ENCODE peak calls at places on chromosome 6, in ten cellular contexts. J, H, X, M, G, N, Q, D, A and W are unnamed samples.
A peak's percentile ranks its signal among the peaks of the same experiment; 100 is the strongest.

GRCh38 chr6:29516108-29516507 is 28.4 kb upstream of the MAS1L start:
- DNase-seq in J (peak; percentile 7), X (peak; percentile 42), A (no peak), M (peak; percentile 70), N (peak; percentile 66), H (no peak), G (peak; percentile 9), Q (no peak), D (peak; percentile 93), W (no peak)

GRCh38 chr6:73854998-73855718 is 159.2 kb downstream of the CD109 start:
- DNase-seq in X (no peak), Q (no peak), A (no peak), H (no peak), D (peak; percentile 67), M (peak; percentile 49), J (no peak), N (no peak), G (no peak), W (no peak)

GRCh38 chr6:10248378-10248843 is 166.5 kb downstream of the TFAP2A start:
- DNase-seq in D (peak; percentile 91), N (no peak), H (no peak), X (no peak), M (no peak), J (no peak), A (no peak), Q (no peak), G (no peak), W (no peak)

GRCh38 chr6:351011-351866 is 40.3 kb upstream of the IRF4 start:
- DNase-seq in G (no peak), D (no peak), X (no peak), H (peak; percentile 9), Q (no peak), A (no peak), M (no peak), N (no peak), J (no peak), W (no peak)

GRCh38 chr6:100880149-100880900 is 804 bp downstream of the ASCC3 start:
- DNase-seq in D (peak; percentile 47), M (peak; percentile 4), H (no peak), A (no peak), G (no peak), N (no peak), J (no peak), Q (no peak), X (no peak), W (no peak)

GRCh38 chr6:136463796-136464542 is 86.3 kb downstream of the MAP7 start:
- DNase-seq in X (no peak), H (no peak), J (no peak), D (no peak), Q (no peak), N (no peak), A (no peak), G (no peak), M (no peak), W (no peak)

GRCh38 chr6:107656883-107657282 is 167.0 kb downstream of the SOBP start:
- DNase-seq in A (no peak), H (no peak), X (no peak), Q (no peak), J (no peak), G (no peak), M (no peak), D (no peak), N (no peak), W (no peak)

GRCh38 chr6:140062042-140063041 is 687.9 kb upstream of the CITED2 start:
- DNase-seq in M (no peak), D (peak; percentile 98), J (no peak), N (no peak), A (no peak), G (no peak), X (no peak), Q (no peak), H (peak; percentile 30), W (no peak)

GRCh38 chr6:53412316-53412715 is 63.6 kb upstream of the ELOVL5 start:
- DNase-seq in J (no peak), N (no peak), Q (no peak), A (no peak), H (no peak), X (no peak), M (no peak), D (no peak), G (no peak), W (no peak)

GRCh38 chr6:5246870-5247161 is 13.9 kb downstream of the LYRM4 start:
- DNase-seq in M (no peak), Q (no peak), H (no peak), A (no peak), D (no peak), J (no peak), G (no peak), N (no peak), X (no peak), W (no peak)

GRCh38 chr6:169070506-169071176 is 183.0 kb downstream of the THBS2 start:
- DNase-seq in Q (no peak), N (peak; percentile 93), X (no peak), H (peak; percentile 61), G (no peak), D (peak; percentile 100), J (no peak), M (no peak), A (no peak), W (no peak)

GRCh38 chr6:151665329-151665728 is 142.2 kb upstream of the ESR1 start:
- DNase-seq in Q (no peak), D (no peak), X (no peak), M (no peak), G (no peak), J (no peak), H (no peak), N (no peak), A (no peak), W (no peak)

GRCh38 chr6:118577972-118578371 is 29.9 kb downstream of the PLN start:
- DNase-seq in H (no peak), J (no peak), M (no peak), N (no peak), Q (no peak), D (no peak), G (no peak), X (no peak), A (no peak), W (no peak)

GRCh38 chr6:132768051-132768517 is 10.4 kb upstream of the VNN2 start:
- DNase-seq in Q (no peak), M (peak; percentile 64), N (peak; percentile 79), J (no peak), X (peak; percentile 54), A (no peak), G (no peak), H (peak; percentile 7), D (peak; percentile 58), W (peak; percentile 34)

GRCh38 chr6:18323935-18324707 is 59.8 kb upstream of the DEK start:
- DNase-seq in G (no peak), M (peak; percentile 25), A (no peak), Q (no peak), X (no peak), D (peak; percentile 74), H (no peak), J (no peak), N (no peak), W (peak; percentile 51)

GRCh38 chr6:12538881-12539357 is 177.6 kb upstream of the PHACTR1 start:
- DNase-seq in X (no peak), A (no peak), D (peak; percentile 100), M (no peak), Q (no peak), J (no peak), H (peak; percentile 25), N (no peak), G (no peak), W (no peak)

GRCh38 chr6:43913388-43914271 is 143.6 kb downstream of the VEGFA start:
- DNase-seq in M (no peak), N (no peak), D (no peak), X (no peak), A (no peak), J (no peak), G (no peak), H (no peak), Q (no peak), W (no peak)

GRCh38 chr6:35084511-35085203 is 56.5 kb downstream of the TCP11 start:
- DNase-seq in G (no peak), Q (no peak), N (peak; percentile 43), X (no peak), M (no peak), A (no peak), H (no peak), J (no peak), D (no peak), W (no peak)

GRCh38 chr6:111625511-111626331 is 20.0 kb upstream of the TRAF3IP2 start:
- DNase-seq in D (peak; percentile 71), X (no peak), J (no peak), N (no peak), Q (no peak), M (no peak), A (no peak), G (no peak), H (peak; percentile 42), W (no peak)

GRCh38 chr6:168928012-168928411 is 325.6 kb downstream of the THBS2 start:
- DNase-seq in J (no peak), D (no peak), M (no peak), G (no peak), H (no peak), Q (no peak), X (no peak), A (no peak), N (no peak), W (no peak)

GRCh38 chr6:134446228-134446848 is 128.4 kb upstream of the SGK1 start:
- DNase-seq in X (no peak), A (no peak), M (no peak), N (no peak), Q (no peak), G (no peak), J (no peak), D (no peak), H (no peak), W (no peak)

GRCh38 chr6:75855047-75855446 is 106.0 kb downstream of the MYO6 start:
- DNase-seq in A (no peak), H (no peak), G (no peak), X (no peak), Q (no peak), J (no peak), N (no peak), M (peak; percentile 14), D (peak; percentile 80), W (no peak)

GRCh38 chr6:53513519-53513966 is 31.4 kb downstream of the GCLC start:
- DNase-seq in X (no peak), Q (no peak), N (no peak), M (no peak), J (no peak), A (no peak), D (no peak), H (no peak), G (no peak), W (no peak)

GRCh38 chr6:159321267-159321666 is 152.1 kb downstream of the FNDC1 start:
- DNase-seq in Q (no peak), M (no peak), H (no peak), X (no peak), J (no peak), G (no peak), A (no peak), N (no peak), D (no peak), W (no peak)

GRCh38 chr6:99521557-99522286 is 6.5 kb upstream of the USP45 start:
- DNase-seq in Q (no peak), G (no peak), X (no peak), J (no peak), A (no peak), D (peak; percentile 22), N (peak; percentile 72), H (peak; percentile 15), M (no peak), W (no peak)

GRCh38 chr6:118324081-118324480 is 224.0 kb upstream of the PLN start:
- DNase-seq in D (no peak), H (no peak), J (no peak), M (no peak), Q (no peak), A (no peak), X (no peak), N (peak; percentile 74), G (no peak), W (no peak)

GRCh38 chr6:106751501-106752252 is 122.3 kb downstream of the QRSL1 start:
- DNase-seq in H (no peak), G (no peak), A (no peak), M (no peak), J (no peak), D (peak; percentile 92), Q (no peak), X (no peak), N (peak; percentile 89), W (no peak)

GRCh38 chr6:145733770-145734169 is 1.6 kb downstream of the EPM2A start:
- DNase-seq in D (peak; percentile 34), H (no peak), N (no peak), J (no peak), M (no peak), Q (no peak), A (no peak), X (no peak), G (no peak), W (no peak)